ENCODE peak calls at places on chromosomes 2 and 18, in six cellular contexts. One of them, this sample, is unnamed.

GRCh38 chr18:79394438-79395307 is 1.1 kb upstream of the NFATC1 start:
- DNase-seq in ovary: peak; percentile 72
- DNase-seq in ureter: no peak
- DNase-seq in GM13977: peak; percentile 71
- DNase-seq in epithelial cell of esophagus: peak; percentile 33
- DNase-seq in fibroblast of lung: peak; percentile 21
- DNase-seq in this sample: no peak

GRCh38 chr2:71348302-71348701 is 16.7 kb downstream of the ZNF638 start:
- DNase-seq in ovary: no peak
- DNase-seq in ureter: no peak
- DNase-seq in GM13977: no peak
- DNase-seq in epithelial cell of esophagus: peak; percentile 54
- DNase-seq in fibroblast of lung: peak; percentile 64
- DNase-seq in this sample: no peak

GRCh38 chr2:240277073-240277806 is 136.8 kb upstream of the OTOS start:
- DNase-seq in ovary: no peak
- DNase-seq in ureter: no peak
- DNase-seq in GM13977: no peak
- DNase-seq in epithelial cell of esophagus: peak; percentile 71
- DNase-seq in fibroblast of lung: peak; percentile 90
- DNase-seq in this sample: no peak

GRCh38 chr2:215084080-215084479 is 54.3 kb downstream of the ABCA12 start:
- DNase-seq in ovary: no peak
- DNase-seq in ureter: no peak
- DNase-seq in GM13977: no peak
- DNase-seq in epithelial cell of esophagus: no peak
- DNase-seq in fibroblast of lung: no peak
- DNase-seq in this sample: no peak

GRCh38 chr2:85961053-85961452 is 72.3 kb upstream of the ST3GAL5 start:
- DNase-seq in ovary: no peak
- DNase-seq in ureter: peak; percentile 6
- DNase-seq in GM13977: no peak
- DNase-seq in epithelial cell of esophagus: no peak
- DNase-seq in fibroblast of lung: no peak
- DNase-seq in this sample: no peak

GRCh38 chr2:150487537-150488429 is at the start of gene RND3:
- DNase-seq in ovary: peak; percentile 95
- DNase-seq in ureter: peak; percentile 98
- DNase-seq in GM13977: peak; percentile 75
- DNase-seq in epithelial cell of esophagus: peak; percentile 99
- DNase-seq in fibroblast of lung: peak; percentile 99
- DNase-seq in this sample: peak; percentile 92

GRCh38 chr2:48906640-48907039 is 151.1 kb upstream of the LHCGR start:
- DNase-seq in ovary: no peak
- DNase-seq in ureter: no peak
- DNase-seq in GM13977: no peak
- DNase-seq in epithelial cell of esophagus: no peak
- DNase-seq in fibroblast of lung: no peak
- DNase-seq in this sample: peak; percentile 31

GRCh38 chr2:156897548-156897947 is 360.0 kb upstream of the GALNT5 start:
- DNase-seq in ovary: no peak
- DNase-seq in ureter: no peak
- DNase-seq in GM13977: no peak
- DNase-seq in epithelial cell of esophagus: no peak
- DNase-seq in fibroblast of lung: no peak
- DNase-seq in this sample: no peak

GRCh38 chr2:158142568-158143332 is 41.1 kb downstream of the UPP2 start:
- DNase-seq in ovary: no peak
- DNase-seq in ureter: no peak
- DNase-seq in GM13977: no peak
- DNase-seq in epithelial cell of esophagus: peak; percentile 6
- DNase-seq in fibroblast of lung: no peak
- DNase-seq in this sample: no peak

GRCh38 chr2:240424341-240425235 is 10.9 kb upstream of the GPC1 start:
- DNase-seq in ovary: no peak
- DNase-seq in ureter: peak; percentile 38
- DNase-seq in GM13977: no peak
- DNase-seq in epithelial cell of esophagus: no peak
- DNase-seq in fibroblast of lung: no peak
- DNase-seq in this sample: no peak

GRCh38 chr2:181306785-181307184 is 150.4 kb upstream of the ITGA4 start:
- DNase-seq in ovary: no peak
- DNase-seq in ureter: no peak
- DNase-seq in GM13977: no peak
- DNase-seq in epithelial cell of esophagus: no peak
- DNase-seq in fibroblast of lung: peak; percentile 23
- DNase-seq in this sample: peak; percentile 69

GRCh38 chr2:26033270-26033768 is 565 bp upstream of the RAB10 start:
- DNase-seq in ovary: no peak
- DNase-seq in ureter: no peak
- DNase-seq in GM13977: peak; percentile 48
- DNase-seq in epithelial cell of esophagus: peak; percentile 89
- DNase-seq in fibroblast of lung: peak; percentile 84
- DNase-seq in this sample: no peak

GRCh38 chr2:165691615-165692014 is 102.4 kb downstream of the GALNT3 start:
- DNase-seq in ovary: peak; percentile 36
- DNase-seq in ureter: no peak
- DNase-seq in GM13977: no peak
- DNase-seq in epithelial cell of esophagus: no peak
- DNase-seq in fibroblast of lung: peak; percentile 8
- DNase-seq in this sample: no peak

GRCh38 chr2:40489678-40489960 is 37.7 kb upstream of the SLC8A1 start:
- DNase-seq in ovary: no peak
- DNase-seq in ureter: no peak
- DNase-seq in GM13977: no peak
- DNase-seq in epithelial cell of esophagus: no peak
- DNase-seq in fibroblast of lung: no peak
- DNase-seq in this sample: no peak

GRCh38 chr18:68056936-68057335 is 540.4 kb upstream of the DSEL start:
- DNase-seq in ovary: no peak
- DNase-seq in ureter: no peak
- DNase-seq in GM13977: no peak
- DNase-seq in epithelial cell of esophagus: no peak
- DNase-seq in fibroblast of lung: no peak
- DNase-seq in this sample: no peak

GRCh38 chr2:226995625-226996041 is 159.8 kb downstream of the RHBDD1 start:
- DNase-seq in ovary: no peak
- DNase-seq in ureter: peak; percentile 62
- DNase-seq in GM13977: peak; percentile 30
- DNase-seq in epithelial cell of esophagus: peak; percentile 77
- DNase-seq in fibroblast of lung: peak; percentile 65
- DNase-seq in this sample: no peak

GRCh38 chr2:208360259-208361076 is 46.1 kb upstream of the PTH2R start:
- DNase-seq in ovary: no peak
- DNase-seq in ureter: no peak
- DNase-seq in GM13977: no peak
- DNase-seq in epithelial cell of esophagus: no peak
- DNase-seq in fibroblast of lung: no peak
- DNase-seq in this sample: no peak

GRCh38 chr2:201797175-201797840 is 9.0 kb upstream of the CDK15 start:
- DNase-seq in ovary: no peak
- DNase-seq in ureter: no peak
- DNase-seq in GM13977: no peak
- DNase-seq in epithelial cell of esophagus: peak; percentile 35
- DNase-seq in fibroblast of lung: peak; percentile 64
- DNase-seq in this sample: no peak

GRCh38 chr2:127324635-127325034 is 30.7 kb upstream of the ERCC3 start:
- DNase-seq in ovary: peak; percentile 19
- DNase-seq in ureter: no peak
- DNase-seq in GM13977: no peak
- DNase-seq in epithelial cell of esophagus: peak; percentile 49
- DNase-seq in fibroblast of lung: peak; percentile 77
- DNase-seq in this sample: peak; percentile 15

GRCh38 chr2:239396881-239397681 is 3.7 kb downstream of the HDAC4 start:
- DNase-seq in ovary: no peak
- DNase-seq in ureter: no peak
- DNase-seq in GM13977: no peak
- DNase-seq in epithelial cell of esophagus: peak; percentile 14
- DNase-seq in fibroblast of lung: no peak
- DNase-seq in this sample: no peak

GRCh38 chr2:241843321-241844065 is 15.2 kb downstream of the PDCD1 start:
- DNase-seq in ovary: peak; percentile 35
- DNase-seq in ureter: peak; percentile 45
- DNase-seq in GM13977: peak; percentile 51
- DNase-seq in epithelial cell of esophagus: no peak
- DNase-seq in fibroblast of lung: no peak
- DNase-seq in this sample: no peak

GRCh38 chr2:153074207-153074606 is 355.8 kb downstream of the ARL6IP6 start:
- DNase-seq in ovary: no peak
- DNase-seq in ureter: no peak
- DNase-seq in GM13977: no peak
- DNase-seq in epithelial cell of esophagus: peak; percentile 57
- DNase-seq in fibroblast of lung: no peak
- DNase-seq in this sample: no peak

GRCh38 chr2:74333175-74333574 is 10.0 kb downstream of the SLC4A5 start:
- DNase-seq in ovary: no peak
- DNase-seq in ureter: no peak
- DNase-seq in GM13977: no peak
- DNase-seq in epithelial cell of esophagus: peak; percentile 59
- DNase-seq in fibroblast of lung: peak; percentile 36
- DNase-seq in this sample: peak; percentile 11

GRCh38 chr18:59220164-59220783 is 316 bp downstream of the GRP start:
- DNase-seq in ovary: no peak
- DNase-seq in ureter: no peak
- DNase-seq in GM13977: no peak
- DNase-seq in epithelial cell of esophagus: no peak
- DNase-seq in fibroblast of lung: no peak
- DNase-seq in this sample: no peak

GRCh38 chr2:223523541-223523940 is 78.6 kb downstream of the SCG2 start:
- DNase-seq in ovary: no peak
- DNase-seq in ureter: no peak
- DNase-seq in GM13977: no peak
- DNase-seq in epithelial cell of esophagus: peak; percentile 84
- DNase-seq in fibroblast of lung: peak; percentile 29
- DNase-seq in this sample: no peak

GRCh38 chr2:46018773-46019593 is 278.2 kb upstream of the EPAS1 start:
- DNase-seq in ovary: no peak
- DNase-seq in ureter: no peak
- DNase-seq in GM13977: no peak
- DNase-seq in epithelial cell of esophagus: no peak
- DNase-seq in fibroblast of lung: no peak
- DNase-seq in this sample: no peak

GRCh38 chr18:66344227-66344626 is 259.7 kb downstream of the CDH19 start:
- DNase-seq in ovary: no peak
- DNase-seq in ureter: no peak
- DNase-seq in GM13977: no peak
- DNase-seq in epithelial cell of esophagus: peak; percentile 4
- DNase-seq in fibroblast of lung: no peak
- DNase-seq in this sample: peak; percentile 50

GRCh38 chr2:96762529-96763253 is 2.0 kb downstream of the CNNM4 start:
- DNase-seq in ovary: no peak
- DNase-seq in ureter: no peak
- DNase-seq in GM13977: peak; percentile 50
- DNase-seq in epithelial cell of esophagus: peak; percentile 40
- DNase-seq in fibroblast of lung: no peak
- DNase-seq in this sample: peak; percentile 57

GRCh38 chr18:9951022-9951859 is 37.4 kb downstream of the VAPA start:
- DNase-seq in ovary: peak; percentile 37
- DNase-seq in ureter: no peak
- DNase-seq in GM13977: no peak
- DNase-seq in epithelial cell of esophagus: peak; percentile 76
- DNase-seq in fibroblast of lung: peak; percentile 86
- DNase-seq in this sample: peak; percentile 29

GRCh38 chr2:143397886-143398614 is 268.8 kb downstream of the ARHGAP15 start:
- DNase-seq in ovary: no peak
- DNase-seq in ureter: no peak
- DNase-seq in GM13977: no peak
- DNase-seq in epithelial cell of esophagus: peak; percentile 63
- DNase-seq in fibroblast of lung: peak; percentile 62
- DNase-seq in this sample: no peak

GRCh38 chr2:176324862-176325261 is 55.6 kb downstream of the MTX2 start:
- DNase-seq in ovary: no peak
- DNase-seq in ureter: no peak
- DNase-seq in GM13977: no peak
- DNase-seq in epithelial cell of esophagus: no peak
- DNase-seq in fibroblast of lung: no peak
- DNase-seq in this sample: no peak

GRCh38 chr2:152189622-152190495 is 14.3 kb upstream of the STAM2 start:
- DNase-seq in ovary: peak; percentile 59
- DNase-seq in ureter: no peak
- DNase-seq in GM13977: peak; percentile 48
- DNase-seq in epithelial cell of esophagus: peak; percentile 75
- DNase-seq in fibroblast of lung: peak; percentile 86
- DNase-seq in this sample: peak; percentile 53

GRCh38 chr18:79092869-79093268 is 23.7 kb downstream of the ATP9B start:
- DNase-seq in ovary: no peak
- DNase-seq in ureter: no peak
- DNase-seq in GM13977: no peak
- DNase-seq in epithelial cell of esophagus: peak; percentile 15
- DNase-seq in fibroblast of lung: no peak
- DNase-seq in this sample: no peak